ENCODE peak calls at places on chromosome 7, in seven cellular contexts. D, R, H, W, P, I and G are unnamed samples.

GRCh38 chr7:18768256-18768655 is 272.7 kb downstream of the HDAC9 start:
- DNase-seq in P (no peak), W (no peak), R (no peak), I (peak; percentile 78), H (no peak), D (no peak), G (no peak)

GRCh38 chr7:8214162-8214897 is 47.6 kb downstream of the ICA1 start:
- DNase-seq in D (peak; percentile 9), P (no peak), W (peak; percentile 82), R (no peak), H (no peak), I (peak; percentile 64), G (no peak)

GRCh38 chr7:152756126-152756525 is 3.4 kb upstream of the ACTR3B start:
- DNase-seq in W (no peak), H (no peak), R (no peak), I (peak; percentile 57), P (no peak), D (peak; percentile 22), G (no peak)

GRCh38 chr7:35776686-35777085 is 24.2 kb upstream of the SEPTIN7 start:
- DNase-seq in I (no peak), R (no peak), P (no peak), D (no peak), H (no peak), W (no peak), G (no peak)

GRCh38 chr7:35630573-35630972 is 64.4 kb downstream of the HERPUD2 start:
- DNase-seq in H (no peak), W (no peak), R (no peak), I (peak; percentile 66), P (no peak), D (peak; percentile 40), G (no peak)

GRCh38 chr7:16847381-16847860 is 34.4 kb downstream of the AGR3 start:
- DNase-seq in P (no peak), W (no peak), H (no peak), D (peak; percentile 95), I (no peak), R (no peak), G (no peak)

GRCh38 chr7:77368974-77369373 is 47.2 kb downstream of the GSAP start:
- DNase-seq in R (no peak), D (peak; percentile 41), W (no peak), H (no peak), I (peak; percentile 36), P (no peak), G (no peak)

GRCh38 chr7:67813621-67814292 is 817.1 kb downstream of the TYW1 start:
- DNase-seq in H (no peak), I (no peak), R (no peak), W (no peak), P (no peak), D (no peak), G (no peak)

GRCh38 chr7:108114117-108114841 is 15.9 kb downstream of the LAMB4 start:
- DNase-seq in R (no peak), P (no peak), D (peak; percentile 53), W (no peak), H (no peak), I (no peak), G (no peak)

GRCh38 chr7:55438765-55439525 is 73.8 kb downstream of the LANCL2 start:
- DNase-seq in W (no peak), R (no peak), D (peak; percentile 75), H (peak; percentile 81), I (peak; percentile 18), P (no peak), G (no peak)

GRCh38 chr7:76225379-76225778 is 23.7 kb downstream of the SRRM3 start:
- DNase-seq in R (peak; percentile 3), D (peak; percentile 19), H (no peak), I (peak; percentile 21), P (no peak), W (no peak), G (no peak)

GRCh38 chr7:1091019-1091643 is 3.2 kb downstream of the GPER1 start:
- DNase-seq in H (no peak), I (no peak), R (no peak), W (no peak), D (peak; percentile 9), P (no peak), G (no peak)

GRCh38 chr7:94422136-94422535 is 27.4 kb downstream of the COL1A2 start:
- DNase-seq in D (no peak), R (no peak), H (no peak), W (no peak), P (no peak), I (peak; percentile 1), G (no peak)

GRCh38 chr7:79619216-79619615 is 165.7 kb upstream of the MAGI2 start:
- DNase-seq in D (no peak), I (no peak), H (no peak), W (no peak), R (no peak), P (no peak), G (no peak)

GRCh38 chr7:73960548-73960947 is 67.4 kb upstream of the ELN start:
- DNase-seq in D (peak; percentile 19), P (peak; percentile 61), W (no peak), R (no peak), H (no peak), I (no peak), G (no peak)

GRCh38 chr7:99155207-99155606 is 11.3 kb upstream of the SMURF1 start:
- DNase-seq in I (no peak), W (no peak), R (no peak), H (no peak), D (no peak), P (no peak), G (no peak)

GRCh38 chr7:20280475-20281351 is 50.0 kb upstream of the ITGB8 start:
- DNase-seq in W (no peak), R (no peak), P (no peak), D (peak; percentile 15), H (no peak), I (peak; percentile 87), G (no peak)

GRCh38 chr7:122902751-122903495 is 16.7 kb upstream of the CADPS2 start:
- DNase-seq in P (no peak), D (peak; percentile 67), W (no peak), I (peak; percentile 33), H (no peak), R (no peak), G (no peak)
- TF ChIP-seq CTCF in P (no peak), D (peak; percentile 50), W (no peak), I (peak; percentile 26), H (no peak), R (no peak), G (no peak)

GRCh38 chr7:96205665-96206064 is 116.2 kb downstream of the SLC25A13 start:
- DNase-seq in R (no peak), D (no peak), W (no peak), I (no peak), P (no peak), H (no peak), G (no peak)
- TF ChIP-seq CTCF in R (no peak), D (no peak), W (no peak), I (no peak), P (no peak), H (no peak), G (no peak)

GRCh38 chr7:158076215-158076614 is 511.4 kb downstream of the PTPRN2 start:
- DNase-seq in W (no peak), P (no peak), R (no peak), I (no peak), D (no peak), H (no peak), G (no peak)

GRCh38 chr7:158074896-158075632 is 512.6 kb downstream of the PTPRN2 start:
- DNase-seq in W (peak; percentile 57), P (no peak), H (no peak), R (no peak), D (no peak), I (no peak), G (no peak)

GRCh38 chr7:158075633-158076001 is 512.0 kb downstream of the PTPRN2 start:
- DNase-seq in I (no peak), D (no peak), P (no peak), W (no peak), H (no peak), R (no peak), G (no peak)

GRCh38 chr7:158072889-158073730 is 514.5 kb downstream of the PTPRN2 start:
- DNase-seq in I (no peak), R (no peak), D (no peak), P (no peak), H (no peak), W (peak; percentile 52), G (no peak)

DNA sequence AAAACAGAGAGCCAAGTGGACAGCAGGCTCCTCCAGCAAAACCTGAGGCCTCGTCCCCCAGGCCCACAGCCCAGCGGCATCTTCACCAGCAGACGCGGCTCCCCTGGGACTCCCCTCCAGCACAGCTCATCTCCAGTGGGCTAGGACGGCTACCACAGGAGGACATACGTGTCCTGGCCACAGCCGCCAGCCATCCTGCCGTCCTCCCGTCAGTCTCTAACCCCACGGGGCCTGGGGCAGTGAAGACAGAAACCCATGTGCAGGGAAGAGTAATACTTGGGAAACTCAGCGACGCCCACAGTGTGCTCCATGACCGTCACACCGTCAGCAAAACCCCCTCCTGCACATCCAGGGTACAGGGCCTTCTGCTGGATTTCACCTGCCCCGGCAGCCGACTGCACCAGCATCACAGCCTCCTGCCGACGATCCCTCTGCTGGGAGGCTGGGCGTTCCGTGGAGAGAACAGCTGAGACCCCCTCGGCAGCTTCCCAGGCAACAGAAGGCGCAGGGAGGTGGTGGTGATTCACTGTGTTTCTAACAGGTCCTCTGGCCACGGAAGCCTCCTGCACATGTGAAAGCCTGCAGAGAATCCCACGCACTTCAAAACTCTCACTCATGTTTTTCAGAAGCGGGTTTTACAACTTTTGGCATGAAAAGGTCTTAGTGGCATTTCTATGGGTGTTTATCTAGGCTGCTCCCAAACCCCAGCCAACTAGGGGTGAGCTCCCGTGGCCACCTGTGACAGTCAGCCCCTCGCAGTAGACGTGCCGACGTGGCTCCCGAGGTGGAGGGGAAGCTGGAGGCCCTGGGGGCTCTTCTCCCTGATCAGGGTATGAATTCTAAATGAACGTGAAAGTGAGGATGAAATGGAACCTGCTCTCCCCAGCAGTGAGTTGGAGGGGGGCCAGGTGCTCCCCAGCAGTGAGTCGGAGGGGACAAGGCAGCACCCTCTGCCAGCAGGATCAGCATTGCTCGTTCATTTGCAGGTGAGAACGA is 513.5 kb downstream of the PTPRN2 start:
- DNase-seq in R (no peak), D (no peak), H (no peak), P (no peak), W (peak; percentile 53), I (no peak), G (no peak)
- TF ChIP-seq CTCF in R (no peak), D (no peak), H (no peak), P (no peak), W (no peak), I (no peak), G (no peak)

GRCh38 chr7:151599401-151600227 is 79.9 kb upstream of the RHEB start:
- DNase-seq in D (peak; percentile 87), P (peak; percentile 74), I (peak; percentile 91), R (no peak), W (peak; percentile 82), H (no peak), G (no peak)
- TF ChIP-seq CTCF in D (no peak), P (no peak), I (peak; percentile 3), R (no peak), W (no peak), H (no peak), G (no peak)

GRCh38 chr7:149197675-149198074 is 2.3 kb downstream of the ZNF282 start:
- DNase-seq in I (no peak), P (no peak), D (no peak), H (no peak), R (no peak), W (peak; percentile 11), G (no peak)
- TF ChIP-seq CTCF in I (no peak), P (no peak), D (no peak), H (no peak), R (no peak), W (no peak), G (no peak)